ENCODE peak calls at places on chromosomes 3 and 15, in four cellular contexts. One of them, this sample, is unnamed.

GRCh38 chr3:125375950-125376679 is 990 bp upstream of the ZNF148 start:
- DNase-seq in neural progenitor cell: no peak
- DNase-seq in glutamatergic neuron: no peak
- DNase-seq in HFF-Myc: no peak
- DNase-seq in this sample: no peak

GRCh38 chr3:19596408-19596807 is 337.6 kb downstream of the EFHB start:
- DNase-seq in glutamatergic neuron: no peak
- DNase-seq in HFF-Myc: no peak
- DNase-seq in neural progenitor cell: no peak
- DNase-seq in this sample: no peak

GRCh38 chr3:122260206-122260605 is 64.8 kb upstream of the CSTA start:
- DNase-seq in neural progenitor cell: no peak
- DNase-seq in HFF-Myc: no peak
- DNase-seq in glutamatergic neuron: no peak
- DNase-seq in this sample: no peak

GRCh38 chr3:71621802-71622537 is 38.4 kb upstream of the FOXP1 start:
- DNase-seq in glutamatergic neuron: no peak
- DNase-seq in HFF-Myc: no peak
- DNase-seq in neural progenitor cell: no peak
- DNase-seq in this sample: no peak

GRCh38 chr3:23159929-23160328 is 43.2 kb upstream of the UBE2E2 start:
- DNase-seq in glutamatergic neuron: no peak
- DNase-seq in HFF-Myc: peak
- DNase-seq in neural progenitor cell: no peak
- DNase-seq in this sample: no peak

GRCh38 chr15:42065008-42065407 is 29.4 kb downstream of the PLA2G4D start:
- DNase-seq in HFF-Myc: no peak
- DNase-seq in glutamatergic neuron: no peak
- DNase-seq in neural progenitor cell: no peak
- DNase-seq in this sample: no peak

GRCh38 chr15:25248583-25249235 is 190.1 kb downstream of the UBE3A start:
- DNase-seq in neural progenitor cell: no peak
- DNase-seq in glutamatergic neuron: peak
- DNase-seq in HFF-Myc: no peak
- DNase-seq in this sample: no peak

GRCh38 chr3:185342458-185343169 is 20.3 kb upstream of the MAP3K13 start:
- DNase-seq in glutamatergic neuron: no peak
- DNase-seq in neural progenitor cell: no peak
- DNase-seq in HFF-Myc: no peak
- DNase-seq in this sample: no peak

GRCh38 chr3:196422976-196423781 is 9.0 kb downstream of the UBXN7 start:
- DNase-seq in HFF-Myc: no peak
- DNase-seq in glutamatergic neuron: no peak
- DNase-seq in neural progenitor cell: no peak
- DNase-seq in this sample: no peak

GRCh38 chr3:186996356-186996755 is 66.0 kb downstream of the ST6GAL1 start:
- DNase-seq in neural progenitor cell: no peak
- DNase-seq in glutamatergic neuron: no peak
- DNase-seq in HFF-Myc: no peak
- DNase-seq in this sample: no peak

GRCh38 chr3:110900583-110900982 is 171.0 kb upstream of the NECTIN3 start:
- DNase-seq in glutamatergic neuron: no peak
- DNase-seq in HFF-Myc: no peak
- DNase-seq in neural progenitor cell: no peak
- DNase-seq in this sample: no peak

GRCh38 chr15:37774961-37775360 is 159.5 kb upstream of the TMCO5A start:
- DNase-seq in glutamatergic neuron: no peak
- DNase-seq in neural progenitor cell: no peak
- DNase-seq in HFF-Myc: no peak
- DNase-seq in this sample: no peak

GRCh38 chr3:120637836-120638559 is 41.9 kb downstream of the NDUFB4 start:
- DNase-seq in glutamatergic neuron: no peak
- DNase-seq in neural progenitor cell: no peak
- DNase-seq in HFF-Myc: peak
- DNase-seq in this sample: no peak

GRCh38 chr3:126961191-126961790 is 21.6 kb upstream of the PLXNA1 start:
- DNase-seq in HFF-Myc: no peak
- DNase-seq in glutamatergic neuron: peak
- DNase-seq in neural progenitor cell: no peak
- DNase-seq in this sample: no peak

GRCh38 chr15:67331676-67332075 is 77.1 kb downstream of the IQCH start:
- DNase-seq in HFF-Myc: no peak
- DNase-seq in neural progenitor cell: no peak
- DNase-seq in glutamatergic neuron: no peak
- DNase-seq in this sample: no peak

GRCh38 chr15:88622605-88622975 is 1.4 kb downstream of the AEN start:
- DNase-seq in HFF-Myc: no peak
- DNase-seq in glutamatergic neuron: no peak
- DNase-seq in neural progenitor cell: no peak
- DNase-seq in this sample: no peak

GRCh38 chr3:141050913-141051632 is at the start of gene SPSB4:
- DNase-seq in neural progenitor cell: peak
- DNase-seq in glutamatergic neuron: peak
- DNase-seq in HFF-Myc: no peak
- DNase-seq in this sample: peak

GRCh38 chr3:135083756-135084155 is 288.7 kb downstream of the EPHB1 start:
- DNase-seq in glutamatergic neuron: no peak
- DNase-seq in neural progenitor cell: no peak
- DNase-seq in HFF-Myc: no peak
- DNase-seq in this sample: no peak

GRCh38 chr3:128084675-128085021 is 32.4 kb downstream of the SEC61A1 start:
- DNase-seq in glutamatergic neuron: no peak
- DNase-seq in HFF-Myc: no peak
- DNase-seq in neural progenitor cell: no peak
- DNase-seq in this sample: no peak

GRCh38 chr15:89057506-89058133 is 30.6 kb upstream of the ABHD2 start:
- DNase-seq in neural progenitor cell: peak
- DNase-seq in glutamatergic neuron: peak
- DNase-seq in HFF-Myc: no peak
- DNase-seq in this sample: peak

GRCh38 chr3:188214442-188214841 is 60.5 kb downstream of the LPP start:
- DNase-seq in HFF-Myc: no peak
- DNase-seq in neural progenitor cell: no peak
- DNase-seq in glutamatergic neuron: no peak
- DNase-seq in this sample: no peak

GRCh38 chr3:178703268-178703975 is 167.2 kb downstream of the KCNMB2 start:
- DNase-seq in HFF-Myc: peak
- DNase-seq in neural progenitor cell: no peak
- DNase-seq in glutamatergic neuron: no peak
- DNase-seq in this sample: no peak

GRCh38 chr3:107367353-107367752 is 9.9 kb upstream of the CCDC54 start:
- DNase-seq in neural progenitor cell: no peak
- DNase-seq in HFF-Myc: peak
- DNase-seq in glutamatergic neuron: no peak
- DNase-seq in this sample: no peak

DNA sequence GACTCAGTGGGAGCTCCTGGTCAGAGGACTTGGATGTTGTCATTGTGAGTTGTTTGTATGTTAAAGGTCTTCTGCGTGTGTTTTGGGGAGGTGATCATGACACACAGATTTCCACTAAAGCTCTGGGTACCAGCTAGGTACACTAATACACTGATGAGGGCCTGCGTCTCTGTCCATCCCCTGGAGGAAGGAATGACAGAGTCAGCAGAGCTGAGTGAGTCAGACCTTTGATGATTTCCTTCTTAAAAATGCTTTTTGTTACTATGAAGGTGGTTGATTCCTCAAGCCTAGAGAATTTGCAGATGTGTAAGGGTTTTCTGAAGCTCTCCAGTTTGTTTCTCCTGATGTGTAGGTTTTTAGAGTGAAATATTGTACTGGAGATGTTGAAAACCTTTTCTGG is 424.1 kb upstream of the TPM1 start:
- DNase-seq in glutamatergic neuron: no peak
- DNase-seq in HFF-Myc: peak
- DNase-seq in neural progenitor cell: no peak
- DNase-seq in this sample: no peak
- TF ChIP-seq CTCF in glutamatergic neuron: no peak
- TF ChIP-seq CTCF in HFF-Myc: peak
- TF ChIP-seq CTCF in neural progenitor cell: no peak
- TF ChIP-seq CTCF in this sample: no peak

GRCh38 chr15:73460662-73461061 is 17.7 kb downstream of the REC114 start:
- DNase-seq in neural progenitor cell: no peak
- DNase-seq in HFF-Myc: no peak
- DNase-seq in glutamatergic neuron: no peak
- DNase-seq in this sample: no peak

GRCh38 chr15:73467758-73468157 is 24.8 kb downstream of the REC114 start:
- DNase-seq in neural progenitor cell: no peak
- DNase-seq in HFF-Myc: no peak
- DNase-seq in glutamatergic neuron: no peak
- DNase-seq in this sample: no peak

DNA sequence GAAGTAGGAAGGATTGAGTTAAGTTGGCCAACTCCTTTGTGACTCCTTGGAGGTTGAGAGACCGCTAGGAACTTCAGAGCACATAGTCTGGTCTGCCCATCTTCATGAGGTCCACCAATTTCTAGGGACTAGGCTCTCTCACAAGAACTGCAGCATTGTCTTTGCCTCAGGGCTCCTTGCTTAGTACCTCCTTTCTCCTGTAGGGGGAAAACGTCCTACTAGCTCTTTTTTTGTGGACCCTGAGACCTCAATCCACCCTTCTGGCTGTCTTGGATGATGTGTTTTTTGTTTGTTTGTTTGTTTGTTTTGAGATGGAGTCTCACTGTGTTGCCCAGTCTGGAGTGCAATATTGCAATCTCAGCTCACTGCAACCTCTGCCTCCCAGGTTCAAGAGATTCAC is 21.6 kb downstream of the REC114 start:
- DNase-seq in HFF-Myc: no peak
- DNase-seq in neural progenitor cell: peak
- DNase-seq in glutamatergic neuron: no peak
- DNase-seq in this sample: peak
- TF ChIP-seq CTCF in HFF-Myc: peak
- TF ChIP-seq CTCF in neural progenitor cell: peak
- TF ChIP-seq CTCF in glutamatergic neuron: peak
- TF ChIP-seq CTCF in this sample: peak

DNA sequence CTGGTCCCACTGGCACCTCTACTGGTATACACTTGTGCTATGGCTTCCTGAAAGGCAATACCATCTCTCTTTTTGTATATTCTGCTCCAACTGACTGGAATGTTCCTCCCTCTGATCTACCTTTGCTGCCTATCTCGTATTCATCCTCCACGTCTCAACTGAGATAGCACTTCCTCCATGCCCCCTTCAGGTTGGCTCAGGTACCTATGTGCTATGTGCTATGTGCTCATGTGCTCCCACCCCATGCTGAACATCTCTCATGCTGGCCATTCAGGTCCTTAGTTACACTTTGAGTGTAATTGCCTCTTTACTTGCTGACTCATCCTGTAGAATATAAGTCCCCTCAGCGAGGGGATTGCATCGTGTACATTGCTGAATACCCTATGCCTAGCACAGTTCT is 156.9 kb downstream of the SOX2 start:
- DNase-seq in neural progenitor cell: no peak
- DNase-seq in HFF-Myc: no peak
- DNase-seq in glutamatergic neuron: no peak
- DNase-seq in this sample: no peak
- TF ChIP-seq CTCF in neural progenitor cell: no peak
- TF ChIP-seq CTCF in HFF-Myc: no peak
- TF ChIP-seq CTCF in glutamatergic neuron: no peak
- TF ChIP-seq CTCF in this sample: no peak

GRCh38 chr3:49701388-49702077 is 12.2 kb downstream of the RNF123 start:
- DNase-seq in glutamatergic neuron: peak
- DNase-seq in HFF-Myc: no peak
- DNase-seq in neural progenitor cell: peak
- DNase-seq in this sample: peak
- TF ChIP-seq CTCF in glutamatergic neuron: peak
- TF ChIP-seq CTCF in HFF-Myc: peak
- TF ChIP-seq CTCF in neural progenitor cell: peak
- TF ChIP-seq CTCF in this sample: peak

This sample was measured in endothelial cell.